ENCODE peak calls at places on chromosome 12, in six cellular contexts. K is CD8-positive, alpha-beta T cell; W is cardiac muscle cell; T is ovary; R is kidney epithelial cell; S is right lobe of liver. A is an unnamed sample. For H3K27me3, the result is how much of the 10 kb centered on the place peaks cover.

GRCh38 chr12:55728185-55728931 is 451 bp downstream of the CD63 start:
- DNase-seq in K (no peak), W (peak), T (peak), R (no peak), S (peak), A (no peak)

GRCh38 chr12:118436002-118436724 is 59.8 kb downstream of the SUDS3 start:
- DNase-seq in K (no peak), W (no peak), T (no peak), R (no peak), S (no peak), A (no peak)

GRCh38 chr12:47837190-47838171 is 17.8 kb upstream of the HDAC7 start:
- DNase-seq in K (peak), W (peak), T (peak), R (no peak), S (no peak), A (no peak)

GRCh38 chr12:50394469-50395029 is 1.9 kb downstream of the FAM186A start:
- DNase-seq in K (no peak), W (peak), T (no peak), R (no peak), S (no peak), A (no peak)

GRCh38 chr12:69447892-69448291 is 22.3 kb upstream of the FRS2 start:
- DNase-seq in K (no peak), W (no peak), T (no peak), R (no peak), S (no peak), A (no peak)

GRCh38 chr12:110502449-110502738 is 263 bp downstream of the RAD9B start:
- DNase-seq in K (no peak), W (no peak), T (no peak), R (no peak), S (no peak), A (no peak)

GRCh38 chr12:23585156-23585781 is 364.2 kb downstream of the SOX5 start:
- DNase-seq in K (no peak), W (no peak), T (no peak), R (no peak), S (no peak), A (no peak)

GRCh38 chr12:82124711-82125110 is 233.5 kb downstream of the CCDC59 start:
- DNase-seq in K (no peak), W (no peak), T (no peak), R (no peak), S (no peak), A (no peak)

GRCh38 chr12:6786416-6787094 is 2.8 kb upstream of the CD4 start:
- DNase-seq in K (no peak), W (no peak), T (no peak), R (no peak), S (no peak), A (no peak)

GRCh38 chr12:120833849-120834248 is 70.3 kb downstream of the SPPL3 start:
- DNase-seq in K (no peak), W (no peak), T (no peak), R (no peak), S (no peak), A (no peak)

GRCh38 chr12:1761857-1762256 is 58.5 kb upstream of the LRTM2 start:
- DNase-seq in K (no peak), W (no peak), T (no peak), R (no peak), S (no peak), A (no peak)

GRCh38 chr12:2833327-2833726 is 1.5 kb downstream of the NRIP2 start:
- DNase-seq in K (no peak), W (no peak), T (no peak), R (no peak), S (no peak), A (no peak)

GRCh38 chr12:67797316-67797741 is 148.8 kb downstream of the DYRK2 start:
- DNase-seq in K (no peak), W (peak), T (no peak), R (no peak), S (no peak), A (no peak)

GRCh38 chr12:33111850-33112249 is 215.3 kb upstream of the PKP2 start:
- DNase-seq in K (no peak), W (no peak), T (no peak), R (no peak), S (no peak), A (no peak)

GRCh38 chr12:5912437-5913334 is 32.4 kb downstream of the ANO2 start:
- DNase-seq in K (no peak), W (no peak), T (no peak), R (no peak), S (no peak), A (no peak)

GRCh38 chr12:80412343-80412953 is 31.6 kb upstream of the PTPRQ start:
- DNase-seq in K (no peak), W (peak), T (no peak), R (no peak), S (no peak), A (no peak)

GRCh38 chr12:70246580-70246979 is 3.3 kb downstream of the CNOT2 start:
- DNase-seq in K (no peak), W (no peak), T (no peak), R (no peak), S (no peak), A (no peak)

GRCh38 chr12:103901518-103902173 is 28.6 kb upstream of the HSP90B1 start:
- DNase-seq in K (peak), W (no peak), T (no peak), R (no peak), S (no peak), A (no peak)

GRCh38 chr12:120115692-120116442 is 686 bp downstream of the RAB35 start:
- DNase-seq in K (no peak), W (peak), T (peak), R (no peak), S (no peak), A (peak)

GRCh38 chr12:44457465-44457864 is 418.6 kb downstream of the NELL2 start:
- DNase-seq in K (no peak), W (no peak), T (no peak), R (no peak), S (no peak), A (no peak)

DNA sequence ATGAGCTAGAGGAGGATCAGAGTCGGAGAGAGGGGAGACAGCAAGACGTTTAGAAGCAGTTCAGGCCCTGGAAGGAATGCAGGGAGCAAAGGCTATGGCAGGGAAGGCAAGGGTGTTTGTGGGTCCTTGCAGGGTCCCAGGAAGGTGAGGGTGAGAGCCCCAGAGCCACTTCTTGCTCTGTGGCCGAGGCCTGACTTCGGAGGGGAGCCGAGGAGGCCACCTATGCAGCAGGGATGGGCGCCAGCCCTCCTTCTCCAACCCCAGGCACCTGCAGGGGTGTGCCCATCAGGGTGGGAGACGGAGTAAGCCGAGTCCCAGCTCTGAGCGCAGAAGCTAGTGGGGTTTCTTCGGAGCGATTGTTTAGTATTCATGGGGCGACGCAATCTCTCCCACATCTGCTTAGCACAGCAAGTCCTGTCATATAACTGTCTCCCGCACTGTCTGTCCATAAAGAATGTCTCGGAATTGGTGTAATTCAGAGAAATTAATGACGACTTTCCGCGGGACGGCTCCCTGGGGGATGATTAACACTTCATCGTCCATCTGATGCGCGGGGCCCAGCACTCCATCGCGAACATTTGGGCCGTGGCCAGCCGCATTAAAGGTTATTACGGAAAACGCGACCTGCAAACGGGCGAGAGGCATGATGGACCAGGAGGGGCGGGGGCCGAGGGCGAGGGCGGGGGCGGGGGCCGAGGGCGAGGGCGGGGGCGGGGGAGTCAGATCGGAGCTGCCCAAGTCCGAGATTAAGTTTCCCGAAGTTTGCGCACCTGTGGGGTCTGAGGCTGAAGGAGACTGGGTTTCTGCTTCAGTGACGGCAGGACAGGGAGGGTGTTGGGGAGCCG is 12.3 kb upstream of the CALCOCO1 start:
- DNase-seq in K (no peak), W (no peak), T (no peak), R (no peak), S (no peak), A (no peak)
- H3K4me3 ChIP-seq in K (peak), W (peak), T (no peak), R (no peak), S (no peak), A (no peak)

GRCh38 chr12:116541547-116542344 is 17.4 kb upstream of the MAP1LC3B2 start:
- DNase-seq in K (no peak), W (no peak), T (no peak), R (no peak), S (no peak), A (no peak)
- TF ChIP-seq CTCF in K (no peak), W (no peak), T (no peak), R (no peak), S (no peak), A (no peak)

DNA sequence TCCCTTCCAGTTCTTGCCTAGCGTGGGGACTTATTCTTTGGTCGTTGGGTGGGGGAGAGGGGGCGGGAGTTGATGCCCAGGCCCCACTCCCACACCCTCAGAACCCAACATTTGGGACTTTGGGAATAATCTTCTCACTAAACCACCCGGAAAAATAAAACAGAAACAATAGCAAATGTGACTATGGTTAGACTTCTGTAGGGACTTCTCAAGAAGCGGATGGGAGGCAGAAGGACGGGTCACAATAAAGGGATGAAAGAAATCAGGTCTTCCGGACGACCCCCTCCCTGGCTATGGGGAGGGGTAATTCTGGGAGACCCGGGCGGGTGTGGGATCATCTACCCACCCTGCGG is 28.5 kb upstream of the SMUG1 start:
- DNase-seq in K (no peak), W (no peak), T (no peak), R (no peak), S (no peak), A (no peak)
- H3K27me3 ChIP-seq in K (under half), W (under half), T (under half), R (under half), S (under half), A (under half)

GRCh38 chr12:52151859-52152783 is 39.7 kb downstream of the KRT80 start:
- DNase-seq in K (peak), W (peak), T (peak), R (no peak), S (peak), A (peak)
- H3K4me3 ChIP-seq in K (peak), W (peak), T (peak), R (peak), S (peak), A (no peak)

DNA sequence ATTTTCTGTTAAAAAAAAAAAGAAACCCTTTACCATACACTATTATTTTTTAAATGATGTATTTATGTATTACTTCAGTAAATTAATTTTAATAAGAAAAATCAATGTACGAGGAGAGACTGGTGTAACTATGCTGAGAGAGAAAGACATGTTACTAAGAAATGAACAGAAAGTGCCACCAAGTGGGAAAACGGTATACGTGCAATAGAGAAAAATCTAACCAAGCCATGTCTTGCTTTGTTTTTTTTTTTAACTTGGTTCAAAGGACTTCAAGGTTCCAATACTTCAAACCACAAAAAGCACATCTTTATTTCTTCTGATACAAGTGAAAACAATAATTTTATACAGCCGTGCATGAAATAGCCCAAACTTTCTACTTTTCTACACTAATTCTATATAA is 22.9 kb downstream of the NDUFA12 start:
- DNase-seq in K (no peak), W (peak), T (no peak), R (no peak), S (no peak), A (no peak)
- TF ChIP-seq CTCF in K (peak), W (peak), T (no peak), R (peak), S (no peak), A (no peak)

DNA sequence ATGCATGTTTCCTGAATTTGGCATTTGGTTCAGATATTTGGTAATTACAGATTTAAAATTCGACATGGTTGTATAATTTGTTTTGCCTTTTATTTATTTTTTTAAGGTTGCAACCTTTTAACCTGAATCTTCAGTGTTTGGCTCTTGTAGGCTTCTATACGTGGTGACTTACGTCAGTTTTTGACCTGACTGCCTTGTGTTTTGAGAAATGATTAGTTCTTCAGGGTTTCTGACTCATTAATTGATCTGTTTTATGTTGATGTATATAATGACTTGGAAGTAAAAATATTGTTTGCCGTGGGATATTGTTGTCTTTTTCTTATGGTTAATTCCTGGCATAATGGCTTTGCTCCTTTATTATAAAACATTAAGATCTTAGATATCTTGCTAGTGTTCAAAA is 2.4 kb downstream of the RASSF8 start:
- DNase-seq in K (no peak), W (no peak), T (no peak), R (no peak), S (no peak), A (no peak)
- H3K27me3 ChIP-seq in K (under half), W (under half), T (under half), R (under half), S (under half), A (under half)

DNA sequence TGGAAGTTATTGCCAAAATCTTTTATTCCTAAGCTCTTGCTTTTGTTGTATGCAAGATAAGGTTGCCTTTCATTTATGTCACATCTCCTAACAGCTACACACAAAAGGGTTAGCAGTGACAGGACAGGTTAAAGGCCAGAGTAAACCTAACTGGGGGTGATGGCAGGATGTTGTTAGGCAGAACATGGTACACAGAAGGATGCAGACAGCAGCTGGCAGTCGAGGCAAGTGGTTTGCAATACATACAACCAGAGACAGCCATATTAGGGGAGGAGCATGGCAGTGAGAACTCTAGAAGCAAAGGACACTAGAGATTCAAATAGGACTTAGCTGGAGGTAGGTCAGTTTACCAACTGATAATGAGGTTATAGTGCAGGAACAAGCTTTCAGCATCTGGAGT is 2.7 kb upstream of the ABCD2 start:
- DNase-seq in K (no peak), W (no peak), T (no peak), R (no peak), S (no peak), A (no peak)
- H3K4me3 ChIP-seq in K (no peak), W (no peak), T (no peak), R (no peak), S (no peak), A (no peak)

GRCh38 chr12:58588771-58589170 is 331.5 kb downstream of the LRIG3 start:
- DNase-seq in K (no peak), W (peak), T (no peak), R (no peak), S (no peak), A (no peak)
- TF ChIP-seq CTCF in K (no peak), W (no peak), T (no peak), R (no peak), S (no peak), A (no peak)

GRCh38 chr12:132606927-132607326 is 3.5 kb downstream of the LRCOL1 start:
- DNase-seq in K (no peak), W (no peak), T (no peak), R (no peak), S (peak), A (no peak)

GRCh38 chr12:132605892-132606291 is 4.5 kb downstream of the LRCOL1 start:
- DNase-seq in K (no peak), W (no peak), T (no peak), R (no peak), S (peak), A (no peak)

GRCh38 chr12:132608231-132609171 is 1.9 kb downstream of the LRCOL1 start:
- DNase-seq in K (no peak), W (no peak), T (no peak), R (no peak), S (peak), A (no peak)

GRCh38 chr12:132605055-132605441 is 5.3 kb downstream of the LRCOL1 start:
- DNase-seq in K (no peak), W (no peak), T (no peak), R (no peak), S (peak), A (no peak)

DNA sequence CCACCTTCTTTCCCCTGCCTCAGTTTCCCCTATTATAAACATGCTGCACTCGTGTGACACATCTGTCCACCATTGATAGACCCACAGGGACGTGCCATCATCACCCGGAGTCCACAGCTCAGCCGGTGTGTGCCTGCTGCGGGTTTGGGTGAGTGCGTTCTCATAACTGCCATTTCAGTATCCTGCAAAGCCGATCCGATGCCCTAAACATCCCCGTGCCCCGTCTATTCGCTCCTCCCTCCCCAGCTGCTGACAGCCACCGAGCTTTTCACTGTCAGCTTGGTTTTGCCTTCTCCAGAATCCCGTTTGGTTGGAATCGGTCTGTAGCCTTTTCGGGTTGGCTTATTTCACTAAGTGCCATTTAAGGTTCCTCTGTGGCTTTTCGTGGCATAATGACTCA is 3.9 kb downstream of the LRCOL1 start:
- DNase-seq in K (no peak), W (no peak), T (no peak), R (no peak), S (peak), A (no peak)
- H3K27me3 ChIP-seq in K (under half), W (half or more), T (under half), R (half or more), S (under half), A (under half)

A was measured in GM06990.